ENCODE peak calls at places on chromosome 16, in four cellular contexts. X is B cell, S is thoracic aorta, F is hypothalamus. G is an unnamed sample.

GRCh38 chr16:66988197-66988788 is at the start of gene CES4A:
- DNase-seq in S (no peak), F (no peak), X (no peak), G (no peak)

GRCh38 chr16:5509794-5510193 is 412.2 kb upstream of the EEF2KMT start:
- DNase-seq in F (no peak), X (no peak), S (no peak), G (no peak)

GRCh38 chr16:70576431-70577255 is 53.0 kb downstream of the SF3B3 start:
- DNase-seq in F (no peak), S (no peak), X (no peak), G (no peak)

GRCh38 chr16:53417011-53417410 is 17.3 kb upstream of the RBL2 start:
- DNase-seq in X (no peak), F (no peak), S (no peak), G (no peak)

GRCh38 chr16:4106516-4106915 is 9.7 kb downstream of the ADCY9 start:
- DNase-seq in F (no peak), S (no peak), X (no peak), G (peak)

GRCh38 chr16:57530531-57531252 is 5.7 kb downstream of the CCDC102A start:
- DNase-seq in F (no peak), S (no peak), X (no peak), G (no peak)

GRCh38 chr16:11251525-11252481 is 4.2 kb downstream of the SOCS1 start:
- DNase-seq in F (no peak), X (peak), S (no peak), G (no peak)

GRCh38 chr16:53743149-53743566 is 39.2 kb downstream of the FTO start:
- DNase-seq in X (peak), S (no peak), F (no peak), G (no peak)

GRCh38 chr16:588639-588888 is 1.3 kb upstream of the RAB40C start:
- DNase-seq in S (peak), F (peak), X (peak), G (no peak)

GRCh38 chr16:70608516-70608915 is 37.8 kb upstream of the IL34 start:
- DNase-seq in S (no peak), X (no peak), F (no peak), G (no peak)

GRCh38 chr16:58195771-58196170 is 2.1 kb downstream of the CSNK2A2 start:
- DNase-seq in X (no peak), S (no peak), F (no peak), G (no peak)

GRCh38 chr16:23368469-23368868 is 66.4 kb downstream of the SCNN1B start:
- DNase-seq in X (no peak), F (no peak), S (no peak), G (no peak)

GRCh38 chr16:11372073-11372923 is 27.0 kb downstream of the RMI2 start:
- DNase-seq in X (no peak), F (no peak), S (no peak), G (peak)

GRCh38 chr16:29699324-29700219 is 20.6 kb downstream of the QPRT start:
- DNase-seq in S (no peak), X (no peak), F (no peak), G (no peak)

GRCh38 chr16:69225136-69225535 is 38.2 kb downstream of the SNTB2 start:
- DNase-seq in S (no peak), F (no peak), X (no peak), G (no peak)

GRCh38 chr16:83954577-83955016 is 1.6 kb downstream of the OSGIN1 start:
- DNase-seq in X (no peak), S (peak), F (no peak), G (no peak)

GRCh38 chr16:30005341-30006094 is 5.3 kb downstream of the DOC2A start:
- DNase-seq in S (no peak), F (peak), X (peak), G (no peak)

GRCh38 chr16:55502801-55503366 is 6.0 kb upstream of the LPCAT2 start:
- DNase-seq in X (no peak), S (no peak), F (peak), G (peak)

GRCh38 chr16:554297-554621 is 5.9 kb upstream of the PRR35 start:
- DNase-seq in X (no peak), S (no peak), F (no peak), G (no peak)

GRCh38 chr16:70579648-70580630 is 56.3 kb downstream of the SF3B3 start:
- DNase-seq in S (no peak), X (no peak), F (no peak), G (no peak)

GRCh38 chr16:29883987-29884386 is 15.4 kb downstream of the SEZ6L2 start:
- DNase-seq in S (no peak), F (no peak), X (no peak), G (no peak)

GRCh38 chr16:70746708-70747424 is 54.1 kb downstream of the VAC14 start:
- DNase-seq in S (peak), X (no peak), F (no peak), G (no peak)

GRCh38 chr16:79895917-79896203 is 295.3 kb upstream of the MAF start:
- DNase-seq in X (no peak), F (no peak), S (no peak), G (no peak)